ENCODE peak calls at places on chromosomes 6 and 20, in four cellular contexts. N is stomach, U is GM12878, Z is fibroblast of lung. S is an unnamed sample.

GRCh38 chr6:123546537-123546936 is 90.2 kb downstream of the TRDN start:
- DNase-seq in N (no peak), U (no peak), Z (no peak), S (no peak)

GRCh38 chr20:10060223-10060622 is 25.4 kb downstream of the ANKEF1 start:
- DNase-seq in N (no peak), U (no peak), Z (peak; percentile 39), S (no peak)

GRCh38 chr6:31732029-31732428 is 2.9 kb upstream of the DDAH2 start:
- DNase-seq in N (no peak), U (no peak), Z (no peak), S (no peak)

GRCh38 chr20:57999465-58000111 is 228.9 kb downstream of the ANKRD60 start:
- DNase-seq in N (no peak), U (no peak), Z (no peak), S (no peak)

GRCh38 chr20:36585410-36586125 is 12.2 kb downstream of the TGIF2 start:
- DNase-seq in N (no peak), U (no peak), Z (no peak), S (no peak)

GRCh38 chr6:32627831-32628230 is 9.4 kb upstream of the HLA-DQA1 start:
- DNase-seq in N (peak; percentile 47), U (peak; percentile 55), Z (peak; percentile 19), S (peak; percentile 63)

GRCh38 chr6:14661188-14661587 is 543.6 kb downstream of the CD83 start:
- DNase-seq in N (no peak), U (peak; percentile 47), Z (peak; percentile 34), S (no peak)

GRCh38 chr6:107670792-107671199 is 153.3 kb downstream of the SCML4 start:
- DNase-seq in N (no peak), U (peak; percentile 66), Z (peak; percentile 54), S (peak; percentile 69)

GRCh38 chr6:73180076-73180717 is 45.1 kb downstream of the KHDC1L start:
- DNase-seq in N (no peak), U (no peak), Z (no peak), S (no peak)

GRCh38 chr6:157962601-157963084 is 19.0 kb upstream of the SYNJ2 start:
- DNase-seq in N (no peak), U (no peak), Z (peak; percentile 81), S (peak; percentile 37)

GRCh38 chr20:869606-870005 is 36.1 kb downstream of the FAM110A start:
- DNase-seq in N (no peak), U (no peak), Z (no peak), S (no peak)

GRCh38 chr6:1765160-1765900 is 155.6 kb downstream of the FOXC1 start:
- DNase-seq in N (peak; percentile 71), U (no peak), Z (no peak), S (no peak)
- H3K4me3 ChIP-seq in N (no peak overlapping the region), U (no peak overlapping the region), Z (no peak overlapping the region), S (no peak overlapping the region)

GRCh38 chr6:25050356-25050755 is 114.6 kb upstream of the RIPOR2 start:
- DNase-seq in N (no peak), U (no peak), Z (peak; percentile 90), S (no peak)
- H3K4me1 ChIP-seq in N (peaks cover 20% of the 10 kb centered on the region), U (peaks cover 17% of the 10 kb centered on the region), Z (peaks cover 8% of the 10 kb centered on the region), S (no peaks in the 10 kb centered on the region)

DNA sequence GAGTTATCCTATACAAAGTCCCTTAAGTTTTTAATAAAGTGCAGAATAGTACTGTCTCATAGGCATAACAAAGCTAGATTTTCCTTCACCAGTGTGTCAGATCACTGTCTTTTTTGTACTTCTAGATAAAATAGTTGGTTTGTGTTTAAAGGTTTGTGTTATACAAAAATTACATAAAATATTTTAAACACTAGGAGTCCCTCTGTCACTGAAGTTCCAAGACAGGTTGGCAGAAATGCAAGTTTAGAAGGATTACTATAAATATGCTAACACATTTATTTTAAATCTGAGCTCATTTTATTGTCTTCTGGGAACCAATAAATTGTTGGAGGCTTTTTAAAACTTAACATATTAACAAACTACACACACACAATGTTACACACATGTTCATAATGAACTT is 30.8 kb upstream of the RUNX2 start:
- DNase-seq in N (no peak), U (no peak), Z (no peak), S (no peak)
- TF ChIP-seq CTCF in N (no peak), U (no peak), Z (no peak), S (no peak)

GRCh38 chr6:153167026-153167891 is 36.2 kb upstream of the RGS17 start:
- DNase-seq in N (no peak), U (no peak), Z (peak; percentile 93), S (no peak)
- H3K4me3 ChIP-seq in N (no peak overlapping the region), U (no peak overlapping the region), Z (peak overlapping the region; percentile 18), S (no peak overlapping the region)

GRCh38 chr6:166415833-166416347 is 33.1 kb upstream of the MPC1 start:
- DNase-seq in N (no peak), U (no peak), Z (no peak), S (no peak)
- H3K4me1 ChIP-seq in N (no peaks in the 10 kb centered on the region), U (peaks cover 19% of the 10 kb centered on the region), Z (no peaks in the 10 kb centered on the region), S (no peaks in the 10 kb centered on the region)

S was measured in ascending aorta.